ENCODE peak calls at places on chromosomes 1 and 21, in four cellular contexts. C, E, F and B are unnamed samples.

GRCh38 chr1:203408485-203409229 is 57.7 kb upstream of the FMOD start:
- DNase-seq in F (peak; percentile 60), C (no peak), E (peak; percentile 74), B (peak; percentile 76)

GRCh38 chr1:62311473-62311943 is 7.7 kb downstream of the KANK4 start:
- DNase-seq in C (no peak), F (no peak), E (no peak), B (no peak)

GRCh38 chr21:42314616-42315295 is 453 bp downstream of the TFF3 start:
- DNase-seq in F (no peak), E (no peak), C (no peak), B (no peak)

GRCh38 chr1:205318231-205318991 is 3.1 kb downstream of the NUAK2 start:
- DNase-seq in E (no peak), C (no peak), F (no peak), B (no peak)

GRCh38 chr1:5324903-5325302 is 667.3 kb downstream of the NPHP4 start:
- DNase-seq in C (no peak), F (no peak), E (no peak), B (no peak)

GRCh38 chr1:171251741-171252300 is 3.5 kb downstream of the FMO1 start:
- DNase-seq in C (no peak), E (peak; percentile 27), F (no peak), B (peak; percentile 36)

GRCh38 chr1:225209153-225209552 is 218.7 kb downstream of the LBR start:
- DNase-seq in E (no peak), C (no peak), F (no peak), B (no peak)

GRCh38 chr21:46205121-46205520 is 20.9 kb upstream of the SPATC1L start:
- DNase-seq in C (no peak), E (no peak), F (no peak), B (peak; percentile 4)

GRCh38 chr1:29761159-29761928 is 525.0 kb downstream of the PTPRU start:
- DNase-seq in C (no peak), F (no peak), E (no peak), B (no peak)

GRCh38 chr1:110283677-110284076 is 55.5 kb upstream of the RBM15 start:
- DNase-seq in E (no peak), F (no peak), C (no peak), B (no peak)

GRCh38 chr1:229557913-229558414 is 543 bp downstream of the ABCB10 start:
- DNase-seq in C (no peak), F (peak; percentile 44), E (peak; percentile 49), B (peak; percentile 46)

GRCh38 chr1:197733324-197733723 is 42.0 kb downstream of the DENND1B start:
- DNase-seq in F (no peak), E (no peak), C (no peak), B (no peak)

GRCh38 chr1:44576456-44577150 is 97.7 kb downstream of the TMEM53 start:
- DNase-seq in F (no peak), C (no peak), E (no peak), B (no peak)

GRCh38 chr21:46116189-46116845 is 18.4 kb downstream of the COL6A2 start:
- DNase-seq in C (no peak), E (no peak), F (no peak), B (peak; percentile 8)

GRCh38 chr1:239717097-239718051 is 331.0 kb downstream of the CHRM3 start:
- DNase-seq in C (no peak), F (no peak), E (no peak), B (no peak)

GRCh38 chr1:67722292-67722944 is 37.4 kb downstream of the GADD45A start:
- DNase-seq in F (no peak), E (no peak), C (no peak), B (no peak)

GRCh38 chr1:64505944-64506658 is 36.2 kb downstream of the CACHD1 start:
- DNase-seq in C (no peak), F (peak; percentile 70), E (no peak), B (no peak)

GRCh38 chr1:87154351-87154750 is 174.3 kb upstream of the LMO4 start:
- DNase-seq in F (no peak), E (no peak), C (no peak), B (no peak)

GRCh38 chr1:175155473-175155856 is 37.1 kb downstream of the KIAA0040 start:
- DNase-seq in F (no peak), C (no peak), E (no peak), B (no peak)

GRCh38 chr1:34824817-34825454 is 32.1 kb downstream of the GJA4 start:
- DNase-seq in F (no peak), E (no peak), C (no peak), B (no peak)

GRCh38 chr1:117674521-117675400 is 68.9 kb downstream of the TENT5C start:
- DNase-seq in E (no peak), F (peak; percentile 77), C (no peak), B (no peak)

GRCh38 chr1:244154882-244155531 is 103.9 kb downstream of the ZBTB18 start:
- DNase-seq in C (no peak), E (no peak), F (no peak), B (no peak)

GRCh38 chr1:222933273-222933672 is 118.4 kb downstream of the DISP1 start:
- DNase-seq in E (no peak), C (no peak), F (no peak), B (no peak)

GRCh38 chr1:53376742-53377437 is 49.0 kb upstream of the LRP8 start:
- DNase-seq in E (no peak), F (peak; percentile 10), C (no peak), B (no peak)

GRCh38 chr1:15220825-15221431 is 26.1 kb upstream of the FHAD1 start:
- DNase-seq in E (no peak), C (no peak), F (peak; percentile 57), B (peak; percentile 31)

GRCh38 chr1:229835226-229835625 is 209.2 kb downstream of the URB2 start:
- DNase-seq in E (no peak), C (no peak), F (no peak), B (no peak)

GRCh38 chr1:114150016-114150415 is 3.7 kb downstream of the SYT6 start:
- DNase-seq in C (no peak), F (no peak), E (no peak), B (no peak)

GRCh38 chr1:167797005-167797404 is 75.2 kb downstream of the MPZL1 start:
- DNase-seq in C (no peak), F (peak; percentile 28), E (peak; percentile 59), B (peak; percentile 76)

GRCh38 chr1:19684677-19685076 is 20.0 kb downstream of the HTR6 start:
- DNase-seq in F (no peak), C (no peak), E (no peak), B (no peak)

GRCh38 chr21:42160111-42160949 is 58.6 kb upstream of the ABCG1 start:
- DNase-seq in F (no peak), E (no peak), C (no peak), B (no peak)

GRCh38 chr1:79117376-79117775 is 110.8 kb upstream of the ADGRL4 start:
- DNase-seq in E (no peak), C (no peak), F (no peak), B (no peak)

DNA sequence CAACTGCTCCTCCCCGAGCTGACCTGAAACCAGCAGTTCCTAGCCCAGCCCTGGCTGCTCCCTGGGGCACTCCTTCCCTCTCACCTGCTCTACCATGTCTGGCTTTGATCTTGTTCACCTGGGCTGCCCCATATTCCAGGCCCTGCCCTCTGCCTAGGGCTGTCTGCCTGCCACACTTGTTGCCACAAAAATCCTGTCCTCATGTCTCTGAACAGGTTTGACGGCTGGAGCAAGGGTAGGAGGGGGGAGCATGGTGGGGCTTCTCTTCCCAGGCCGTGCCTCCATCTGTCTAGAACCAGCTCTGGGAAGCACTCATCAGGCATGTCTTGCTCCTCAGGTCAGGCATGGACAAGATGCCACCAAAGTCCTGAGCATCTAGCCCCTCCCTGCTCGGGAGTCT is 44.3 kb upstream of the WNT2B start:
- DNase-seq in C (no peak), E (no peak), F (no peak), B (no peak)
- H3K27ac ChIP-seq in C (peak overlapping the region; percentile 86), E (no peak overlapping the region), F (no peak overlapping the region), B (peak overlapping the region; percentile 81)

GRCh38 chr1:37851782-37852210 is 7.6 kb downstream of the MTF1 start:
- DNase-seq in E (no peak), C (no peak), F (no peak), B (no peak)
- H3K4me1 ChIP-seq in E (peaks cover 59% of the 10 kb centered on the region), C (peaks cover 11% of the 10 kb centered on the region), F (peaks cover 88% of the 10 kb centered on the region), B (peaks cover 70% of the 10 kb centered on the region)

DNA sequence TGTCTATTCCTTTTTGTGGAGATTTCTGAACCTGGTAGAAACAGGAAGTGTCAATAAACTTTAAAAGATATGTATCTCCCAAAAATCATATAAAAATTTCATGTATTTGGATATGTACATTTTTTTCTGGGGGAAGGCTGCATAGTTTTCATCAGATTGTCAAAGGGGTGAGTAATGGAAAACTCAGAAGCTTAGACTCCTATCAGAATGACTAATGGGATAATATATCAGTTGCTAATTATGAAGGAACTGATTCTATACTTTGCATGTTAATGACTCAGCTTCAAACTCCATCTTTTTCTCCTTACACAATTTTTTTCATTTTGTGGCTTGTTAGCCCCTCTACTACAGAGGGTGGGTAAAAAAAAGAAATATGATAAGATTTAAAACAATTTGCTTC is 55.9 kb downstream of the GON4L start:
- DNase-seq in E (no peak), C (no peak), F (no peak), B (no peak)
- H3K27ac ChIP-seq in E (no peak overlapping the region), C (no peak overlapping the region), F (no peak overlapping the region), B (no peak overlapping the region)

DNA sequence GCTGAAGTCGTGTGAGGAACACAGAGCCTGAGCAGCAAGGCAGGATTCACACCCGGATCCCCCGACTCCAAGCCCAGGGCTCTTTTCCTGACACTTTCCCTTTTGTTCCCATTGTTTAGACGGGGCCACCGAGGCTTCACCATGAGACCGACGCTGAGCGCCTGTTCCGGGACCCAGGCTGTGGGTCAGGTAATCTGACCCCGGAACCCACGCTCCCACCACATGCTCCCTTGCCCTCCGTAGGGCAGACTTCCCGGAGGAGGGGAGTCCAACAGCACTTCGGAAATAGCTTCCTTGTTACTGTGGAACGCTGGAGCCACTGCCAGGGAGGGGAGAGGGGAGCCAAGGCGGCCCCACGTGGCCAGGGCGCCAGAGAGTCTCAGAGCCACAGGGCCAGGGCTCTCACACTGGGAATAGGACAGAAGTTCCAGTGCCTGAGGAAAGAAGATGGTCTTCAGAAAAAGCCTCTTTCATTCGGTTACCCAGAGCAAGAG is 18.4 kb downstream of the RUNX3 start:
- DNase-seq in F (no peak), E (no peak), C (no peak), B (no peak)
- H3K4me1 ChIP-seq in F (peaks cover 20% of the 10 kb centered on the region), E (no peaks in the 10 kb centered on the region), C (no peaks in the 10 kb centered on the region), B (peaks cover 6% of the 10 kb centered on the region)

DNA sequence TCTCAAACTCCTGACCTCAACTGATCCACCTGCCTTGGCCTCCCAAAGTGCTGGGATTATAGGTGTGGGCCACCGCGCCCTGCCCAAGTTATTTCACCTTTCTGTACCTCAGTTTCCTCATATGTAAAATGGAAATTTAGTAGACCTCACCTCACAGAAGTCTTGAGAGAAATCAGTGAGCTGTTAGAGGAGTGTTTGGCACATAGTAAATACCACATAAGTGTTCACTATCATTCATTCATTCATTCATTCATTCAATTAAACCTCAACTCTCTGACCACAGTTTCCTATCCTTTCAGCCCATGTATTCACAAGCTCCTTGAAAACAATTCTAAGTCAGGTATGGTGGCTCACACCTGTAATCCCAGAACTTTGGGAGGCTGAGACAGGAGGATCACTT is 3.8 kb upstream of the FGR start:
- DNase-seq in F (no peak), E (no peak), C (no peak), B (no peak)
- H3K27ac ChIP-seq in F (no peak overlapping the region), E (no peak overlapping the region), C (no peak overlapping the region), B (peak overlapping the region; percentile 1)

GRCh38 chr1:206554201-206554600 is 46.9 kb downstream of the RASSF5 start:
- DNase-seq in F (no peak), C (no peak), E (no peak), B (no peak)
- H3K4me1 ChIP-seq in F (peaks cover 49% of the 10 kb centered on the region), C (peaks cover 23% of the 10 kb centered on the region), E (peaks cover 43% of the 10 kb centered on the region), B (peaks cover 64% of the 10 kb centered on the region)